ENCODE peak calls at places on chromosomes 5 and 9, in five cellular contexts. U is mesendoderm, X is mesenchymal stem cell, A is neuronal stem cell, N is H9. C is an unnamed sample.
A peak's percentile ranks its signal among the peaks of the same experiment; 100 is the strongest.

GRCh38 chr5:45596320-45596719 is 99.9 kb downstream of the HCN1 start:
- DNase-seq in U (no peak), X (no peak), A (no peak), N (no peak), C (no peak)

GRCh38 chr5:94849821-94850736 is 231.6 kb downstream of the SLF1 start:
- DNase-seq in U (peak; percentile 94), X (peak; percentile 76), A (peak; percentile 52), N (peak; percentile 35), C (peak; percentile 66)

GRCh38 chr9:88378317-88378716 is 9.9 kb upstream of the SPIN1 start:
- DNase-seq in U (peak; percentile 61), X (peak; percentile 61), A (no peak), N (peak; percentile 81), C (peak; percentile 17)

GRCh38 chr5:65190328-65191053 is 291.2 kb downstream of the ADAMTS6 start:
- DNase-seq in U (no peak), X (peak; percentile 70), A (no peak), N (no peak), C (peak; percentile 99)

GRCh38 chr5:30594331-30594730 is 599.2 kb upstream of the CDH6 start:
- DNase-seq in U (no peak), X (no peak), A (no peak), N (no peak), C (no peak)

GRCh38 chr5:66242050-66242449 is 98.0 kb downstream of the SREK1 start:
- DNase-seq in U (no peak), X (no peak), A (no peak), N (no peak), C (no peak)

GRCh38 chr5:174589599-174589998 is 134.8 kb upstream of the MSX2 start:
- DNase-seq in U (no peak), X (no peak), A (no peak), N (no peak), C (no peak)

GRCh38 chr5:126499742-126500396 is 76.7 kb downstream of the GRAMD2B start:
- DNase-seq in U (peak; percentile 65), X (no peak), A (no peak), N (peak; percentile 45), C (no peak)

GRCh38 chr5:23164971-23165370 is 311.8 kb upstream of the CDH12 start:
- DNase-seq in U (peak; percentile 91), X (no peak), A (no peak), N (no peak), C (no peak)

GRCh38 chr9:92774274-92774673 is 9.6 kb upstream of the BICD2 start:
- DNase-seq in U (peak; percentile 35), X (peak; percentile 84), A (no peak), N (no peak), C (peak; percentile 97)

GRCh38 chr5:2989517-2989916 is 238.0 kb upstream of the IRX2 start:
- DNase-seq in U (peak; percentile 4), X (no peak), A (no peak), N (no peak), C (no peak)

GRCh38 chr5:35464757-35465156 is 152.9 kb upstream of the SPEF2 start:
- DNase-seq in U (no peak), X (no peak), A (no peak), N (no peak), C (no peak)

GRCh38 chr5:114053377-114053776 is 308.5 kb upstream of the KCNN2 start:
- DNase-seq in U (no peak), X (no peak), A (no peak), N (no peak), C (no peak)

GRCh38 chr5:114055318-114055788 is 306.5 kb upstream of the KCNN2 start:
- DNase-seq in U (peak; percentile 87), X (peak; percentile 78), A (peak; percentile 65), N (peak; percentile 78), C (peak; percentile 64)

GRCh38 chr5:114055810-114056476 is 305.9 kb upstream of the KCNN2 start:
- DNase-seq in U (peak; percentile 41), X (peak; percentile 22), A (peak; percentile 21), N (peak; percentile 54), C (peak; percentile 1)

DNA sequence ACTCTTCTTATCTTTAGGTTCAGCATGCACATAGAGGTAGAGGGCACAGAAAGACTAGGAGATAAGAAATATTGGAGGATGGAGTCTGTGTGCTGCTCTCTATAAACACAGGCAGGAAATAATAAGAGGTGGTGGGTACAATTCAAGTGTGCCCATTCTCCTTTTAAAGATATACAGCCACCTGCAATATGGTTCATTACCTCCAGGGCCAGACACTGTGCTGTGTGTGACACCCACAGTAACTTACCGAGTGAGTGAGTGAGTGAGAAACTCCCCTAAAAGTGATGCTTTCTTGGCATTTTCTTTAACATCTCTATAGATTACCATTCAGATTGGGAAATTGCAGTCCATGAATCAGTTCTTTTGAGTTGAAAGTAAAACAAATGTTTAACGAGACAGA is 311.8 kb upstream of the KCNN2 start:
- DNase-seq in U (no peak), X (no peak), A (no peak), N (no peak), C (no peak)
- H3K4me2 ChIP-seq in U (no peak overlapping the region), X (no peak overlapping the region), A (no peak overlapping the region), N (no peak overlapping the region), C (no peak overlapping the region)

GRCh38 chr9:127388856-127389238 is 8.1 kb upstream of the SLC2A8 start:
- DNase-seq in U (no peak), X (peak; percentile 15), A (no peak), N (no peak), C (no peak)
- H2BK5ac ChIP-seq in U (no peak overlapping the region), X (no peak overlapping the region), A (no peak overlapping the region), N (no peak overlapping the region), C (peak overlapping the region; percentile 71)

GRCh38 chr5:172235827-172236749 is 42.1 kb downstream of the EFCAB9 start:
- DNase-seq in U (no peak), X (no peak), A (no peak), N (no peak), C (peak; percentile 36)
- H3K4me2 ChIP-seq in U (no peak overlapping the region), X (no peak overlapping the region), A (no peak overlapping the region), N (no peak overlapping the region), C (no peak overlapping the region)

DNA sequence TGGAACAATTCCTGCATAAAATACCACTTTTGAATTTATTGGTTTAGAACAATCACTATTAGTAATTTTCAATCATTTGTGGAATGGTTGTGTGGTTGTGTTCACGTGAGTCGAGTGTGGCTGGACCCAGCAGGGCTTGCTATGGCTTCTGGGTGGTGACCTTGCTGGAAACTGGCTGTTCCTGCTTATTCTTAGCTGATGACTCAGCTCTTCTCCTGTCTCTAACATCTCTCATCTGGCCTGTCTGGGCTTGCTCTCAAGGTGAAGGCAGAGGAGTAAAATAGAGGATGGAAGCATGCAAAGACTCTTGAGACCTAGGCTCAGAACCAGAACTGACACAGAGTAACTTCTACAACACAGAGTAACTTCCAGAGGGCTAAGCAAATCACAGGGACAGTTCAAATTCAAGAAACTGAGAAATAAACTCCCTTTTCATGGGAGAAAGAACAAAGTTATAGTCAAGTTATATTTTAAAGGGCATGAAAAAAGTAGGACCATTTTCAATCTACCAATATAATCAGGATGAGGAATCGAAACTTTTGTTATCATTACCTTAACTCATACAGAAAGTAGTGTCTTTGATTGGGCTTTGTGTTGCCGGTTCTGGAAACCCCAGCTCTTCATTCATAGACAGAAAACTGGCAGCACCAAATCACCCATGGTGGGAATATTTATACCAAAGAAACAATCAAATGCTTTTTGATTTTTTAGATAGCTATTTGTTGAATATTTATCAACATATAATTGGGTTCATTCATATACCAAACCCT is 665.1 kb downstream of the CDH18 start:
- DNase-seq in U (peak; percentile 67), X (peak; percentile 64), A (no peak), N (no peak), C (no peak)
- H2BK5ac ChIP-seq in U (no peak overlapping the region), X (no peak overlapping the region), A (no peak overlapping the region), N (no peak overlapping the region), C (no peak overlapping the region)

DNA sequence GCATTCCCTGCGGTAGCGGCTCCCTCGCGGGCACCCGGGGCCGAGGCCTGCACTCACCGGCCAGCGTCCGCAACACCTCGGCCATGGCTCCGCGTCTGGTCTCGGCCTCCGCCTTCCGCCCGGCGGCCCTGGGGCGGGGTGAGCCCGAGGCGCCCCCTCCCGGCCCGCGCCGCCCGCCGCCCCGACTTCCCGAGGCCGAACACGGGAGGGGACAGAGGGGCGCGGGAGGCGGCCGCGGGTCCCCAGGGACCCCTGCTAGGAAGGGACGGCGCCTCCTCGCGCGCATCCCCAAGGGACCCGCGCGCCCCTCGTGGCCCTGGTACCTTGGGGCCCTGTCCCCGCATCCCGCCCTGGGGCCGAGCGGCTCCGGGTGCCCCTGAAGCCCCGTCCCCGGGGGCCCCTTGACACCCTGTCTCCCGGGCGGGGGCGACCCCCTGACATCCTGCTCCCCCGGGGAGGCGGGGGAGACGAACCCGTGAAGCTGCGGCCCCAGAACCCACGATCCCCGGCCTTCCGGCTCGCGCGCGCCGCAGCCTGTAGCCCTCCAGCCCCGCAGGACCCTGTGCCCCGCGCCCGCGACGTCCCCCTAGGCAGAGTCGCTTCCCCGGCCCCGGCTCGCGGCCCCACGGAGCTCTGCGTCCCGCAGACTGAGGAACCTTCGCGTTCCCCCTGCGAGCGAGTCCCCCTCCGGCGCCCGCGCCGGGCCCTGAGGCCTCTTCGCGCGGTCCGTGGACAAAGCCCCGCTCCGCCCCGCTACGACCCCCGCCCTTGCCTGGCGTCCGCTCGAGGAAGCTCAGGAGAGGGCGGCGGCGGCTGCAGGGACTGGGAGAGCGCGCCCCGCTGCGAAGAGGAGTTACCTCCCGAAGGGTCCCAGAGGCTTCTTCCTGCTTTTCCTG is at the start of gene ABO:
- DNase-seq in U (peak; percentile 40), X (no peak), A (no peak), N (no peak), C (no peak)
- H3K4me2 ChIP-seq in U (peak within 1 kb of the TSS; percentile 40), X (no peak within 1 kb of the TSS), A (peak within 1 kb of the TSS; percentile 73), N (peak within 1 kb of the TSS; percentile 37), C (no peak within 1 kb of the TSS)

GRCh38 chr5:141714542-141715303 is 32.7 kb upstream of the ARAP3 start:
- DNase-seq in U (no peak), X (no peak), A (no peak), N (no peak), C (no peak)
- H2BK5ac ChIP-seq in U (no peak overlapping the region), X (no peak overlapping the region), A (no peak overlapping the region), N (no peak overlapping the region), C (no peak overlapping the region)

GRCh38 chr5:7706214-7706613 is 144.7 kb downstream of the CFAP90 start:
- DNase-seq in U (no peak), X (no peak), A (no peak), N (no peak), C (no peak)
- H3K4me2 ChIP-seq in U (no peak overlapping the region), X (no peak overlapping the region), A (no peak overlapping the region), N (no peak overlapping the region), C (no peak overlapping the region)

C was measured in IMR-90.